ENCODE peak calls at places on chromosomes 16 and 17, in nine cellular contexts. One of them, this sample, is unnamed.
A peak's percentile ranks its signal among the peaks of the same experiment; 100 is the strongest.

GRCh38 chr17:339193-340061 is 13.2 kb downstream of the RPH3AL start:
- DNase-seq in endothelial cell of umbilical vein: no peak
- DNase-seq in HCT116: no peak
- DNase-seq in transverse colon: no peak
- DNase-seq in spleen: peak; percentile 65
- DNase-seq in breast epithelium: no peak
- DNase-seq in esophagus muscularis mucosa: no peak
- DNase-seq in prostate gland: no peak
- DNase-seq in Panc1: no peak
- DNase-seq in this sample: no peak

GRCh38 chr17:81553018-81553615 is 964 bp upstream of the FAAP100 start:
- DNase-seq in breast epithelium: peak; percentile 67
- DNase-seq in HCT116: peak; percentile 80
- DNase-seq in spleen: peak; percentile 90
- DNase-seq in endothelial cell of umbilical vein: peak; percentile 81
- DNase-seq in transverse colon: peak; percentile 82
- DNase-seq in esophagus muscularis mucosa: peak; percentile 97
- DNase-seq in Panc1: no peak
- DNase-seq in prostate gland: peak; percentile 73
- DNase-seq in this sample: no peak

GRCh38 chr17:81381632-81382577 is 13.4 kb upstream of the BAHCC1 start:
- DNase-seq in prostate gland: no peak
- DNase-seq in esophagus muscularis mucosa: no peak
- DNase-seq in transverse colon: no peak
- DNase-seq in spleen: peak; percentile 71
- DNase-seq in breast epithelium: no peak
- DNase-seq in endothelial cell of umbilical vein: no peak
- DNase-seq in Panc1: no peak
- DNase-seq in HCT116: no peak
- DNase-seq in this sample: no peak

GRCh38 chr17:12256380-12256995 is 235.8 kb downstream of the MAP2K4 start:
- DNase-seq in Panc1: peak; percentile 32
- DNase-seq in breast epithelium: no peak
- DNase-seq in transverse colon: peak; percentile 18
- DNase-seq in endothelial cell of umbilical vein: peak; percentile 39
- DNase-seq in HCT116: peak; percentile 37
- DNase-seq in prostate gland: peak; percentile 39
- DNase-seq in esophagus muscularis mucosa: no peak
- DNase-seq in spleen: no peak
- DNase-seq in this sample: no peak

GRCh38 chr16:83624436-83625120 is 183.2 kb upstream of the HSBP1 start:
- DNase-seq in spleen: no peak
- DNase-seq in endothelial cell of umbilical vein: no peak
- DNase-seq in breast epithelium: no peak
- DNase-seq in esophagus muscularis mucosa: peak; percentile 80
- DNase-seq in HCT116: no peak
- DNase-seq in Panc1: no peak
- DNase-seq in transverse colon: no peak
- DNase-seq in prostate gland: no peak
- DNase-seq in this sample: peak; percentile 32

GRCh38 chr17:40520991-40521453 is 19.6 kb upstream of the TNS4 start:
- DNase-seq in endothelial cell of umbilical vein: no peak
- DNase-seq in spleen: peak; percentile 67
- DNase-seq in transverse colon: no peak
- DNase-seq in prostate gland: no peak
- DNase-seq in esophagus muscularis mucosa: no peak
- DNase-seq in Panc1: no peak
- DNase-seq in breast epithelium: no peak
- DNase-seq in HCT116: no peak
- DNase-seq in this sample: no peak

GRCh38 chr17:35774499-35774898 is 13.8 kb downstream of the C17orf50 start:
- DNase-seq in spleen: no peak
- DNase-seq in endothelial cell of umbilical vein: peak; percentile 60
- DNase-seq in transverse colon: peak; percentile 76
- DNase-seq in Panc1: no peak
- DNase-seq in breast epithelium: no peak
- DNase-seq in esophagus muscularis mucosa: no peak
- DNase-seq in HCT116: no peak
- DNase-seq in prostate gland: peak; percentile 33
- DNase-seq in this sample: no peak

GRCh38 chr16:56964243-56965148 is 2.7 kb downstream of the CETP start:
- DNase-seq in esophagus muscularis mucosa: peak; percentile 95
- DNase-seq in endothelial cell of umbilical vein: peak; percentile 74
- DNase-seq in prostate gland: peak; percentile 54
- DNase-seq in spleen: peak; percentile 99
- DNase-seq in Panc1: no peak
- DNase-seq in HCT116: peak; percentile 79
- DNase-seq in breast epithelium: peak; percentile 35
- DNase-seq in transverse colon: peak; percentile 96
- DNase-seq in this sample: no peak

GRCh38 chr17:47896672-47897490 is 845 bp downstream of the SP2 start:
- DNase-seq in endothelial cell of umbilical vein: peak; percentile 63
- DNase-seq in esophagus muscularis mucosa: no peak
- DNase-seq in Panc1: no peak
- DNase-seq in transverse colon: no peak
- DNase-seq in prostate gland: no peak
- DNase-seq in breast epithelium: no peak
- DNase-seq in spleen: no peak
- DNase-seq in HCT116: no peak
- DNase-seq in this sample: peak; percentile 89

GRCh38 chr16:48537909-48538745 is 71.9 kb downstream of the N4BP1 start:
- DNase-seq in Panc1: no peak
- DNase-seq in transverse colon: peak; percentile 54
- DNase-seq in HCT116: no peak
- DNase-seq in prostate gland: peak; percentile 57
- DNase-seq in breast epithelium: peak; percentile 70
- DNase-seq in esophagus muscularis mucosa: no peak
- DNase-seq in endothelial cell of umbilical vein: no peak
- DNase-seq in spleen: peak; percentile 77
- DNase-seq in this sample: peak; percentile 89

GRCh38 chr16:83305092-83305491 is 502.7 kb upstream of the HSBP1 start:
- DNase-seq in prostate gland: no peak
- DNase-seq in HCT116: no peak
- DNase-seq in transverse colon: no peak
- DNase-seq in esophagus muscularis mucosa: no peak
- DNase-seq in spleen: no peak
- DNase-seq in breast epithelium: no peak
- DNase-seq in Panc1: no peak
- DNase-seq in endothelial cell of umbilical vein: peak; percentile 82
- DNase-seq in this sample: no peak

GRCh38 chr17:62626719-62627218 is 701 bp upstream of the MRC2 start:
- DNase-seq in HCT116: no peak
- DNase-seq in transverse colon: no peak
- DNase-seq in Panc1: no peak
- DNase-seq in esophagus muscularis mucosa: no peak
- DNase-seq in spleen: no peak
- DNase-seq in breast epithelium: no peak
- DNase-seq in endothelial cell of umbilical vein: no peak
- DNase-seq in prostate gland: no peak
- DNase-seq in this sample: no peak

GRCh38 chr17:57420674-57421392 is 164.5 kb downstream of the MSI2 start:
- DNase-seq in spleen: no peak
- DNase-seq in transverse colon: peak; percentile 59
- DNase-seq in Panc1: no peak
- DNase-seq in HCT116: no peak
- DNase-seq in prostate gland: peak; percentile 26
- DNase-seq in esophagus muscularis mucosa: no peak
- DNase-seq in breast epithelium: no peak
- DNase-seq in endothelial cell of umbilical vein: no peak
- DNase-seq in this sample: no peak
- TF ChIP-seq POLR2AphosphoS5 in spleen: no peak
- TF ChIP-seq POLR2AphosphoS5 in transverse colon: peak; percentile 31
- TF ChIP-seq POLR2AphosphoS5 in Panc1: no peak
- TF ChIP-seq POLR2AphosphoS5 in HCT116: no peak
- TF ChIP-seq POLR2AphosphoS5 in prostate gland: peak; percentile 8
- TF ChIP-seq POLR2AphosphoS5 in esophagus muscularis mucosa: no peak
- TF ChIP-seq POLR2AphosphoS5 in breast epithelium: no peak
- TF ChIP-seq POLR2AphosphoS5 in endothelial cell of umbilical vein: no peak
- TF ChIP-seq POLR2AphosphoS5 in this sample: no peak

GRCh38 chr17:36943250-36944220 is 5.2 kb upstream of the AATF start:
- DNase-seq in transverse colon: no peak
- DNase-seq in HCT116: no peak
- DNase-seq in spleen: no peak
- DNase-seq in breast epithelium: no peak
- DNase-seq in Panc1: no peak
- DNase-seq in endothelial cell of umbilical vein: peak; percentile 22
- DNase-seq in esophagus muscularis mucosa: no peak
- DNase-seq in prostate gland: no peak
- DNase-seq in this sample: no peak
- TF ChIP-seq POLR2AphosphoS5 in transverse colon: no peak
- TF ChIP-seq POLR2AphosphoS5 in HCT116: no peak
- TF ChIP-seq POLR2AphosphoS5 in spleen: no peak
- TF ChIP-seq POLR2AphosphoS5 in breast epithelium: no peak
- TF ChIP-seq POLR2AphosphoS5 in Panc1: no peak
- TF ChIP-seq POLR2AphosphoS5 in endothelial cell of umbilical vein: no peak
- TF ChIP-seq POLR2AphosphoS5 in esophagus muscularis mucosa: no peak
- TF ChIP-seq POLR2AphosphoS5 in prostate gland: no peak
- TF ChIP-seq POLR2AphosphoS5 in this sample: no peak

GRCh38 chr16:11556945-11557720 is 29.6 kb downstream of the LITAF start:
- DNase-seq in breast epithelium: no peak
- DNase-seq in HCT116: no peak
- DNase-seq in Panc1: no peak
- DNase-seq in endothelial cell of umbilical vein: no peak
- DNase-seq in prostate gland: no peak
- DNase-seq in transverse colon: no peak
- DNase-seq in spleen: peak; percentile 51
- DNase-seq in esophagus muscularis mucosa: no peak
- DNase-seq in this sample: no peak
- TF ChIP-seq POLR2AphosphoS5 in breast epithelium: no peak
- TF ChIP-seq POLR2AphosphoS5 in HCT116: no peak
- TF ChIP-seq POLR2AphosphoS5 in Panc1: no peak
- TF ChIP-seq POLR2AphosphoS5 in endothelial cell of umbilical vein: no peak
- TF ChIP-seq POLR2AphosphoS5 in prostate gland: no peak
- TF ChIP-seq POLR2AphosphoS5 in transverse colon: no peak
- TF ChIP-seq POLR2AphosphoS5 in spleen: no peak
- TF ChIP-seq POLR2AphosphoS5 in esophagus muscularis mucosa: no peak
- TF ChIP-seq POLR2AphosphoS5 in this sample: no peak

GRCh38 chr17:77887110-77887463 is 71.4 kb upstream of the TNRC6C start:
- DNase-seq in spleen: peak; percentile 41
- DNase-seq in HCT116: no peak
- DNase-seq in prostate gland: no peak
- DNase-seq in breast epithelium: no peak
- DNase-seq in Panc1: no peak
- DNase-seq in endothelial cell of umbilical vein: no peak
- DNase-seq in esophagus muscularis mucosa: no peak
- DNase-seq in transverse colon: no peak
- DNase-seq in this sample: no peak
- TF ChIP-seq POLR2AphosphoS5 in spleen: no peak
- TF ChIP-seq POLR2AphosphoS5 in HCT116: no peak
- TF ChIP-seq POLR2AphosphoS5 in prostate gland: no peak
- TF ChIP-seq POLR2AphosphoS5 in breast epithelium: no peak
- TF ChIP-seq POLR2AphosphoS5 in Panc1: no peak
- TF ChIP-seq POLR2AphosphoS5 in endothelial cell of umbilical vein: no peak
- TF ChIP-seq POLR2AphosphoS5 in esophagus muscularis mucosa: no peak
- TF ChIP-seq POLR2AphosphoS5 in transverse colon: no peak
- TF ChIP-seq POLR2AphosphoS5 in this sample: no peak

This sample was measured in vagina.